ENCODE peak calls at places on chromosomes 2 and 18, in nine cellular contexts. U is cardiac muscle cell; N is BJ; F is CD8-positive, alpha-beta T cell; Z is NCI-H1105 treated with DMSO at 0.1 percent for 48 hours; T is transverse colon; G is AG08396; L is mesothelial cell of epicardium; B is stimulated activated CD8-positive, alpha-beta memory T cell treated with anti-CD3 and anti-CD28 coated beads, Interleukin-4, amount 100 ng/mL, for 1 hour. X is an unnamed sample.
A peak's percentile ranks its signal among the peaks of the same experiment; 100 is the strongest.

GRCh38 chr2:41998789-41999470 is 48.9 kb upstream of the PKDCC start:
- DNase-seq in F (no peak), L (no peak), B (no peak), T (no peak), G (no peak), Z (no peak), U (peak; percentile 35), N (no peak), X (no peak)

GRCh38 chr2:184186436-184186835 is 411.9 kb upstream of the ZNF804A start:
- DNase-seq in T (no peak), L (no peak), F (no peak), U (no peak), N (no peak), Z (no peak), B (no peak), G (no peak), X (no peak)

GRCh38 chr2:82182270-82182669 is 1877.7 kb upstream of the LRRTM1 start:
- DNase-seq in L (no peak), Z (no peak), F (no peak), N (no peak), B (no peak), U (no peak), T (no peak), G (no peak), X (no peak)

GRCh38 chr18:32712860-32713259 is 60.0 kb downstream of the KLHL14 start:
- DNase-seq in Z (no peak), F (no peak), T (no peak), L (no peak), N (no peak), U (no peak), G (no peak), B (no peak), X (no peak)

GRCh38 chr18:10336749-10337148 is 117.7 kb upstream of the APCDD1 start:
- DNase-seq in F (no peak), Z (no peak), T (no peak), G (no peak), L (no peak), U (peak; percentile 9), N (no peak), B (no peak), X (no peak)

GRCh38 chr2:8296340-8296739 is 385.5 kb upstream of the ID2 start:
- DNase-seq in N (no peak), B (no peak), Z (no peak), G (no peak), F (no peak), T (no peak), L (no peak), U (no peak), X (no peak)

GRCh38 chr2:106580241-106580640 is 93.1 kb downstream of the CD8B2 start:
- DNase-seq in F (no peak), Z (no peak), B (no peak), N (no peak), U (no peak), L (no peak), T (no peak), G (no peak), X (no peak)

GRCh38 chr2:162520959-162521358 is 177.0 kb downstream of the GCA start:
- DNase-seq in F (no peak), N (no peak), T (no peak), Z (no peak), L (no peak), G (no peak), B (no peak), U (no peak), X (no peak)

GRCh38 chr2:62785216-62785615 is 79.7 kb downstream of the EHBP1 start:
- DNase-seq in T (no peak), G (no peak), B (no peak), F (no peak), L (no peak), N (no peak), Z (no peak), U (no peak), X (no peak)

GRCh38 chr2:27442282-27442980 is at the start of gene KRTCAP3:
- DNase-seq in T (peak; percentile 84), B (no peak), G (no peak), Z (peak; percentile 45), L (peak; percentile 64), N (no peak), F (peak; percentile 72), U (peak; percentile 66), X (peak; percentile 75)

GRCh38 chr2:217866457-217866856 is 136.3 kb downstream of the TNS1 start:
- DNase-seq in N (no peak), T (no peak), B (no peak), U (peak; percentile 73), L (no peak), F (no peak), Z (no peak), G (no peak), X (no peak)

GRCh38 chr2:62765619-62766376 is 60.3 kb downstream of the EHBP1 start:
- DNase-seq in G (no peak), U (no peak), Z (no peak), B (no peak), T (no peak), L (no peak), F (no peak), N (no peak), X (no peak)

GRCh38 chr2:105934467-105934866 is 189.8 kb downstream of the NCK2 start:
- DNase-seq in T (no peak), Z (no peak), F (peak; percentile 65), U (peak; percentile 16), N (no peak), L (no peak), B (no peak), G (no peak), X (no peak)

GRCh38 chr2:23498941-23499340 is 114.0 kb downstream of the KLHL29 start:
- DNase-seq in Z (no peak), U (no peak), F (no peak), N (peak; percentile 9), T (no peak), G (no peak), L (no peak), B (no peak), X (no peak)

GRCh38 chr2:138369856-138370255 is 131.7 kb upstream of the SPOPL start:
- DNase-seq in T (no peak), B (no peak), Z (no peak), L (no peak), F (no peak), U (no peak), N (no peak), G (no peak), X (no peak)

GRCh38 chr2:201882353-201883095 is 76.2 kb downstream of the CDK15 start:
- DNase-seq in G (no peak), T (no peak), U (no peak), Z (peak; percentile 43), B (no peak), L (no peak), F (no peak), N (no peak), X (no peak)

GRCh38 chr18:76657911-76658475 is 163.0 kb upstream of the ZNF516 start:
- DNase-seq in Z (no peak), B (no peak), N (no peak), F (no peak), U (no peak), G (no peak), T (no peak), L (no peak), X (no peak)

GRCh38 chr18:75127143-75128021 is 81.6 kb downstream of the PTGR3 start:
- DNase-seq in F (peak; percentile 46), T (peak; percentile 81), Z (no peak), G (no peak), N (no peak), B (no peak), U (peak; percentile 38), L (no peak), X (peak; percentile 85)

GRCh38 chr2:77016964-77017363 is 505.2 kb downstream of the LRRTM4 start:
- DNase-seq in T (no peak), Z (no peak), N (no peak), B (no peak), F (no peak), L (no peak), G (no peak), U (no peak), X (no peak)

GRCh38 chr2:71788186-71788525 is 334.8 kb downstream of the DYSF start:
- DNase-seq in T (no peak), G (no peak), B (no peak), U (no peak), N (no peak), L (no peak), Z (no peak), F (peak; percentile 23), X (no peak)

GRCh38 chr2:165627463-165627862 is 158.0 kb downstream of the CSRNP3 start:
- DNase-seq in N (no peak), G (no peak), L (no peak), U (no peak), B (no peak), Z (no peak), T (no peak), F (no peak), X (no peak)

GRCh38 chr18:36298113-36298701 is 694 bp downstream of the FHOD3 start:
- DNase-seq in B (no peak), G (no peak), L (no peak), Z (peak; percentile 78), F (no peak), N (no peak), U (peak; percentile 61), T (no peak), X (no peak)

GRCh38 chr2:55947759-55948158 is 24.2 kb upstream of the EFEMP1 start:
- DNase-seq in G (no peak), L (no peak), Z (no peak), F (no peak), T (no peak), B (no peak), U (no peak), N (no peak), X (no peak)

GRCh38 chr2:110737783-110738182 is 5.4 kb downstream of the ACOXL start:
- DNase-seq in T (no peak), L (no peak), Z (no peak), G (no peak), U (no peak), N (no peak), B (no peak), F (no peak), X (no peak)

GRCh38 chr18:50820901-50821520 is 1.2 kb upstream of the MRO start:
- DNase-seq in U (no peak), F (no peak), T (no peak), N (no peak), B (no peak), G (no peak), Z (no peak), L (no peak), X (no peak)

GRCh38 chr2:241071677-241072111 is 30.4 kb downstream of the MTERF4 start:
- DNase-seq in F (peak; percentile 45), B (no peak), T (no peak), G (no peak), N (no peak), L (no peak), Z (no peak), U (no peak), X (peak; percentile 8)

GRCh38 chr2:8447610-8448221 is 234.1 kb upstream of the ID2 start:
- DNase-seq in U (no peak), Z (no peak), N (peak; percentile 44), T (no peak), L (no peak), F (no peak), B (no peak), G (peak; percentile 55), X (no peak)

GRCh38 chr2:48316753-48317750 is 212.9 kb upstream of the STON1 start:
- DNase-seq in L (no peak), U (no peak), Z (no peak), T (no peak), B (no peak), F (no peak), N (no peak), G (no peak), X (no peak)

GRCh38 chr2:183207110-183207509 is 82.9 kb downstream of the NUP35 start:
- DNase-seq in B (no peak), L (no peak), U (peak; percentile 72), G (peak; percentile 54), N (no peak), F (no peak), Z (no peak), T (no peak), X (no peak)

GRCh38 chr18:8814206-8814605 is 108.8 kb downstream of the MTCL1 start:
- DNase-seq in B (no peak), Z (no peak), F (no peak), U (no peak), N (no peak), G (no peak), T (no peak), L (no peak), X (no peak)

GRCh38 chr2:112584891-112585250 is 462 bp downstream of the CHCHD5 start:
- DNase-seq in Z (no peak), L (no peak), U (no peak), N (no peak), T (no peak), F (no peak), G (no peak), B (no peak), X (no peak)

X was measured in left colon.